ENCODE peak calls at places on chromosomes 2 and 18, in eight cellular contexts. D, T, X, S, M, W, L and O are unnamed samples.

GRCh38 chr2:241224068-241224850 is 35.8 kb downstream of the ANO7 start:
- DNase-seq in D (no peak), T (no peak), X (no peak), S (no peak), M (peak; percentile 17), W (no peak), L (peak; percentile 77), O (no peak)

GRCh38 chr2:68974251-68974650 is at the start of gene GKN1:
- DNase-seq in D (no peak), T (no peak), X (no peak), S (no peak), M (no peak), W (no peak), L (no peak), O (no peak)

GRCh38 chr2:174259981-174260380 is 11.6 kb upstream of the OLA1 start:
- DNase-seq in D (no peak), T (no peak), X (no peak), S (no peak), M (no peak), W (no peak), L (no peak), O (no peak)

GRCh38 chr2:169528271-169528701 is 18.8 kb downstream of the KLHL41 start:
- DNase-seq in D (peak; percentile 52), T (peak; percentile 36), X (peak; percentile 55), S (peak; percentile 61), M (peak; percentile 24), W (peak; percentile 8), L (no peak), O (peak; percentile 81)

GRCh38 chr2:206256711-206257110 is 17.8 kb upstream of the ZDBF2 start:
- DNase-seq in D (no peak), T (no peak), X (no peak), S (no peak), M (no peak), W (no peak), L (no peak), O (no peak)

GRCh38 chr2:240591226-240591625 is 4.7 kb downstream of the CAPN10 start:
- DNase-seq in D (no peak), T (no peak), X (no peak), S (no peak), M (no peak), W (no peak), L (peak; percentile 18), O (no peak)

GRCh38 chr2:217953011-217953481 is 49.7 kb downstream of the TNS1 start:
- DNase-seq in D (no peak), T (no peak), X (no peak), S (no peak), M (no peak), W (no peak), L (peak; percentile 92), O (peak; percentile 13)

GRCh38 chr2:101912545-101912944 is 79.2 kb upstream of the IL1R2 start:
- DNase-seq in D (no peak), T (no peak), X (no peak), S (no peak), M (no peak), W (no peak), L (no peak), O (no peak)

GRCh38 chr2:178242552-178242883 is 48.2 kb downstream of the OSBPL6 start:
- DNase-seq in D (no peak), T (no peak), X (no peak), S (no peak), M (no peak), W (no peak), L (no peak), O (no peak)

GRCh38 chr2:46643493-46643892 is 164.1 kb downstream of the TMEM247 start:
- DNase-seq in D (no peak), T (no peak), X (no peak), S (no peak), M (no peak), W (no peak), L (no peak), O (no peak)

GRCh38 chr2:157986761-157987160 is 110.6 kb upstream of the ACVR1 start:
- DNase-seq in D (no peak), T (no peak), X (peak; percentile 79), S (no peak), M (no peak), W (no peak), L (no peak), O (no peak)

GRCh38 chr2:99106905-99107304 is 34.6 kb upstream of the C2orf15 start:
- DNase-seq in D (no peak), T (no peak), X (no peak), S (no peak), M (no peak), W (no peak), L (no peak), O (no peak)

GRCh38 chr18:12394428-12394827 is 13.3 kb upstream of the PRELID3A start:
- DNase-seq in D (no peak), T (no peak), X (no peak), S (no peak), M (no peak), W (no peak), L (no peak), O (peak; percentile 30)

GRCh38 chr2:175203621-175204496 is 22.3 kb upstream of the ATP5MC3 start:
- DNase-seq in D (no peak), T (peak; percentile 38), X (peak; percentile 75), S (peak; percentile 27), M (no peak), W (peak; percentile 7), L (no peak), O (peak; percentile 71)